ENCODE peak calls at places on chromosomes 2 and 18, in seven cellular contexts. G, L, I, O, D, T and U are unnamed samples.

GRCh38 chr2:26522325-26523120 is 44.6 kb upstream of the OTOF start:
- DNase-seq in T (no peak), I (no peak), O (no peak), L (no peak), D (no peak), G (no peak), U (peak; percentile 1)

GRCh38 chr2:125643585-125643984 is 1012.4 kb upstream of the GYPC start:
- DNase-seq in G (no peak), O (no peak), I (no peak), L (no peak), D (no peak), T (no peak), U (no peak)

GRCh38 chr2:232385660-232386489 is 7.3 kb downstream of the ALPP start:
- DNase-seq in G (no peak), L (no peak), O (no peak), I (no peak), T (no peak), D (no peak), U (no peak)

GRCh38 chr18:80213173-80213572 is 34.1 kb downstream of the PARD6G start:
- DNase-seq in O (no peak), G (no peak), I (no peak), L (no peak), T (no peak), D (no peak), U (no peak)

GRCh38 chr2:88038263-88039105 is 17.1 kb downstream of the KRCC1 start:
- DNase-seq in G (no peak), O (no peak), I (no peak), L (no peak), D (no peak), T (no peak), U (no peak)

GRCh38 chr18:48308027-48308635 is 101.1 kb downstream of the ZBTB7C start:
- DNase-seq in D (no peak), L (no peak), G (no peak), O (no peak), I (no peak), T (no peak), U (peak; percentile 8)

GRCh38 chr2:231299267-231299666 is 96.2 kb upstream of the B3GNT7 start:
- DNase-seq in T (no peak), I (no peak), D (no peak), L (no peak), G (no peak), O (no peak), U (no peak)

GRCh38 chr18:5369513-5369912 is 74.0 kb upstream of the ZBTB14 start:
- DNase-seq in T (no peak), I (no peak), G (no peak), L (no peak), D (no peak), O (no peak), U (no peak)

GRCh38 chr2:3652896-3653625 is 4.9 kb upstream of the ALLC start:
- DNase-seq in T (no peak), G (no peak), L (no peak), I (no peak), D (no peak), O (no peak), U (no peak)

GRCh38 chr2:197108758-197109157 is 182.3 kb upstream of the PGAP1 start:
- DNase-seq in I (peak; percentile 27), O (peak; percentile 82), D (no peak), G (no peak), L (no peak), T (peak; percentile 36), U (peak; percentile 47)

GRCh38 chr2:134738150-134738865 is 19.5 kb upstream of the TMEM163 start:
- DNase-seq in O (no peak), L (no peak), D (no peak), G (no peak), T (no peak), I (no peak), U (no peak)

GRCh38 chr2:12314119-12314735 is 402.5 kb upstream of the TRIB2 start:
- DNase-seq in T (no peak), D (no peak), O (no peak), L (no peak), I (no peak), G (no peak), U (no peak)

GRCh38 chr2:11365096-11365856 is 20.8 kb upstream of the ROCK2 start:
- DNase-seq in G (no peak), L (no peak), O (no peak), D (no peak), T (no peak), I (no peak), U (no peak)

GRCh38 chr18:62755946-62756345 is 40.6 kb downstream of the PHLPP1 start:
- DNase-seq in G (no peak), I (no peak), T (no peak), D (no peak), O (no peak), L (no peak), U (no peak)

GRCh38 chr18:74234326-74235171 is 57.2 kb downstream of the CYB5A start:
- DNase-seq in T (no peak), I (no peak), O (no peak), D (no peak), L (no peak), G (no peak), U (peak; percentile 92)

GRCh38 chr18:66727991-66728390 is 124.1 kb upstream of the CDH19 start:
- DNase-seq in G (no peak), O (no peak), I (no peak), L (no peak), T (no peak), D (no peak), U (no peak)

GRCh38 chr2:4134881-4135565 is 431.6 kb downstream of the DCDC2C start:
- DNase-seq in T (no peak), L (no peak), I (no peak), O (no peak), D (no peak), G (no peak), U (no peak)

GRCh38 chr18:63677490-63678225 is 16.0 kb upstream of the SERPINB3 start:
- DNase-seq in T (no peak), G (no peak), O (no peak), I (no peak), L (no peak), D (no peak), U (no peak)

GRCh38 chr2:85133751-85134254 is 611 bp downstream of the TCF7L1 start:
- DNase-seq in I (peak; percentile 38), O (peak; percentile 40), T (peak; percentile 81), G (no peak), L (no peak), D (no peak), U (peak; percentile 42)

GRCh38 chr2:114160263-114161001 is 270.5 kb downstream of the ACTR3 start:
- DNase-seq in O (no peak), T (no peak), I (no peak), D (no peak), G (no peak), L (no peak), U (peak; percentile 46)

GRCh38 chr2:222797871-222798270 is 63.0 kb upstream of the ACSL3 start:
- DNase-seq in T (no peak), I (no peak), O (no peak), D (no peak), L (no peak), G (no peak), U (no peak)

GRCh38 chr18:22683196-22683676 is 249.9 kb upstream of the RBBP8 start:
- DNase-seq in I (peak; percentile 90), D (no peak), L (no peak), G (no peak), O (peak; percentile 47), T (no peak), U (peak; percentile 88)

GRCh38 chr2:205188516-205189138 is 493.7 kb upstream of the NRP2 start:
- DNase-seq in T (no peak), O (peak; percentile 62), D (no peak), L (no peak), I (no peak), G (no peak), U (peak; percentile 36)

GRCh38 chr2:235569837-235570236 is 76.0 kb downstream of the AGAP1 start:
- DNase-seq in D (no peak), T (no peak), L (no peak), O (no peak), G (no peak), I (no peak), U (no peak)

GRCh38 chr2:235570256-235570655 is 76.4 kb downstream of the AGAP1 start:
- DNase-seq in O (no peak), D (no peak), L (no peak), G (peak; percentile 68), I (no peak), T (no peak), U (no peak)

GRCh38 chr2:235573331-235574221 is 79.7 kb downstream of the AGAP1 start:
- DNase-seq in D (no peak), G (no peak), T (peak; percentile 85), L (no peak), I (no peak), O (peak; percentile 72), U (peak; percentile 23)

GRCh38 chr2:235572592-235572991 is 78.7 kb downstream of the AGAP1 start:
- DNase-seq in T (no peak), D (no peak), O (no peak), G (no peak), L (no peak), I (no peak), U (no peak)

GRCh38 chr2:235570966-235571692 is 77.3 kb downstream of the AGAP1 start:
- DNase-seq in L (no peak), T (no peak), G (no peak), D (no peak), I (no peak), O (no peak), U (no peak)
- H3K4me1 ChIP-seq in L (peaks cover 1% of the 10 kb centered on the region), T (peaks cover 21% of the 10 kb centered on the region), G (peaks cover 22% of the 10 kb centered on the region), D (peaks cover 5% of the 10 kb centered on the region), I (no peaks in the 10 kb centered on the region), O (peaks cover 37% of the 10 kb centered on the region), U (peaks cover 15% of the 10 kb centered on the region)

DNA sequence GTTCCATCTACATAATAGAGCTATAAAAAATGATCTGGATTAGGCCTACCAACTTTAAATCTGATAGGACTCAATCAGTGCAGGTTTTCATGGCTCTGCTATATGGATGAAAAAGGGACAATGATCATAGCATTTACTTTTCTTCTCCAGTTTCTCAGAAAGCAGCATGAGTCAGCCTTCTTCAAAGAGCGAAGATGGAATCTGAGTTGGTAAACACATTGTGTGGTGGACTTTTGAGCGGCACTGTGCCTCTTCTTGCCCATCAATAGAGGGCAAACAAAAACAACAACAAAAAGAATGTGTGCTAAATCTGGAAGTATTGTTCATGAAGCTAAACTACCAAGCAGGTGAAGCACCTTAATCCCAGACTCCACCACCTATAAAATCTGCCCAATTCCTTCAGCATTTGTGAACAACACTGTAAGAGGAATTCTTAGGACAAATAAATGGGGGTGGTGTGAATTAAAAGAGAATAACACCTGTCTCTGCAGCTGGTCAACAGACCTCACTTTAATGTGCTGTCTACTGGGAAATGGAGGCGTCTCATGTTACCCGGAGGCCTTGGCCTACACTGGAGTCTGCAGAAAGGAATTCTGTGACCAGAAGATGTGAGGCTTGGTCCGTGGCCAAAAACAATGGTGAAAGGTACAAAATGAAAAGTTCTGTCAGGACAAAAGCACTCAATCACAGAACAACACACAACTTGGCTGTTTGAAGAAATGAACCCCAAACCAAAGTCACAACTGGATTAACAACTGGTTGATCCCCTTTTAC is 609.0 kb downstream of the IRS1 start:
- DNase-seq in L (no peak), I (no peak), G (no peak), D (no peak), T (no peak), O (no peak), U (no peak)
- H3K4me3 ChIP-seq in L (no peak overlapping the region), I (no peak overlapping the region), G (no peak overlapping the region), D (no peak overlapping the region), T (no peak overlapping the region), O (no peak overlapping the region), U (no peak overlapping the region)

GRCh38 chr2:123738643-123739042 is 286.4 kb upstream of the CNTNAP5 start:
- DNase-seq in I (no peak), O (no peak), T (no peak), G (no peak), D (no peak), L (no peak), U (no peak)
- H3K9me3 ChIP-seq in I (peaks cover 25% of the 10 kb centered on the region), O (peaks cover 3% of the 10 kb centered on the region), T (peaks cover 8% of the 10 kb centered on the region), G (no peaks in the 10 kb centered on the region), D (no peaks in the 10 kb centered on the region), L (no peaks in the 10 kb centered on the region), U (no peaks in the 10 kb centered on the region)

GRCh38 chr2:237694423-237695194 is 67.2 kb downstream of the LRRFIP1 start:
- DNase-seq in L (no peak), T (no peak), D (no peak), I (no peak), O (no peak), G (no peak), U (no peak)
- H3K4me1 ChIP-seq in L (peaks cover 9% of the 10 kb centered on the region), T (peaks cover 52% of the 10 kb centered on the region), D (peaks cover 26% of the 10 kb centered on the region), I (peaks cover 70% of the 10 kb centered on the region), O (peaks cover 95% of the 10 kb centered on the region), G (peaks cover 32% of the 10 kb centered on the region), U (peaks cover 59% of the 10 kb centered on the region)